ENCODE peak calls at places on chromosomes 1 and 21, in nine cellular contexts. Z is testis, R is GM23248, D is thoracic aorta, Y is OCI-LY7, E is hepatocyte, L is fibroblast of lung, B is mesenchymal stem cell, P is endothelial cell of umbilical vein. J is an unnamed sample.
A peak's percentile ranks its signal among the peaks of the same experiment; 100 is the strongest.

GRCh38 chr1:62782197-62782886 is 1.6 kb upstream of the ATG4C start:
- DNase-seq in Z (no peak), R (peak; percentile 81), D (no peak), Y (no peak), E (no peak), L (peak; percentile 27), B (peak; percentile 67), P (no peak), J (no peak)

GRCh38 chr21:45317401-45318145 is 29.9 kb upstream of the POFUT2 start:
- DNase-seq in Z (no peak), R (peak; percentile 87), D (no peak), Y (no peak), E (no peak), L (peak; percentile 89), B (peak; percentile 94), P (peak; percentile 93), J (peak; percentile 38)

GRCh38 chr1:26915204-26915842 is 1.5 kb upstream of the NR0B2 start:
- DNase-seq in Z (no peak), R (peak; percentile 38), D (no peak), Y (no peak), E (no peak), L (no peak), B (no peak), P (no peak), J (no peak)

GRCh38 chr1:90568436-90568835 is 148.7 kb downstream of the BARHL2 start:
- DNase-seq in Z (no peak), R (no peak), D (no peak), Y (no peak), E (no peak), L (no peak), B (no peak), P (no peak), J (no peak)

GRCh38 chr1:158179301-158180041 is 1.2 kb upstream of the CD1D start:
- DNase-seq in Z (no peak), R (no peak), D (no peak), Y (peak; percentile 88), E (no peak), L (no peak), B (peak; percentile 19), P (no peak), J (no peak)

GRCh38 chr1:173554541-173555250 is 48.2 kb downstream of the SLC9C2 start:
- DNase-seq in Z (no peak), R (no peak), D (no peak), Y (no peak), E (no peak), L (no peak), B (no peak), P (peak; percentile 32), J (no peak)

GRCh38 chr21:36532769-36533467 is 53.0 kb upstream of the CLDN14 start:
- DNase-seq in Z (no peak), R (no peak), D (no peak), Y (no peak), E (no peak), L (peak; percentile 33), B (no peak), P (no peak), J (no peak)

GRCh38 chr21:38768385-38769071 is 37.2 kb upstream of the ETS2 start:
- DNase-seq in Z (no peak), R (peak; percentile 87), D (peak; percentile 37), Y (peak; percentile 19), E (peak; percentile 68), L (peak; percentile 96), B (peak; percentile 99), P (no peak), J (no peak)

GRCh38 chr1:219041141-219041540 is 132.5 kb upstream of the LYPLAL1 start:
- DNase-seq in Z (no peak), R (peak; percentile 17), D (no peak), Y (no peak), E (no peak), L (peak; percentile 75), B (peak; percentile 48), P (no peak), J (no peak)

GRCh38 chr1:167555971-167556714 is 2.6 kb upstream of the CREG1 start:
- DNase-seq in Z (peak; percentile 92), R (peak; percentile 72), D (peak; percentile 65), Y (peak; percentile 86), E (peak; percentile 83), L (peak; percentile 51), B (peak; percentile 74), P (peak; percentile 77), J (peak; percentile 92)

GRCh38 chr21:38760017-38760761 is 45.5 kb upstream of the ETS2 start:
- DNase-seq in Z (no peak), R (peak; percentile 38), D (no peak), Y (no peak), E (no peak), L (peak; percentile 77), B (peak; percentile 68), P (no peak), J (no peak)

GRCh38 chr1:225875044-225875822 is 6.9 kb downstream of the TMEM63A start:
- DNase-seq in Z (no peak), R (no peak), D (no peak), Y (no peak), E (peak; percentile 83), L (no peak), B (no peak), P (no peak), J (peak; percentile 73)
- H3K36me3 ChIP-seq in Z (no peaks in the 10 kb centered on the region), R (peaks cover 2% of the 10 kb centered on the region), D (peaks cover 39% of the 10 kb centered on the region), Y (peaks cover 40% of the 10 kb centered on the region), E (no peaks in the 10 kb centered on the region), L (peaks cover 16% of the 10 kb centered on the region), B (peaks cover 32% of the 10 kb centered on the region), P (peaks cover 5% of the 10 kb centered on the region), J (no peaks in the 10 kb centered on the region)

GRCh38 chr1:51289676-51290488 is 40.5 kb downstream of the TTC39A start:
- DNase-seq in Z (no peak), R (no peak), D (no peak), Y (no peak), E (no peak), L (no peak), B (no peak), P (no peak), J (no peak)

GRCh38 chr1:51287966-51288365 is 42.4 kb downstream of the TTC39A start:
- DNase-seq in Z (peak; percentile 66), R (no peak), D (no peak), Y (no peak), E (no peak), L (no peak), B (no peak), P (no peak), J (no peak)

GRCh38 chr1:51288578-51288977 is 41.8 kb downstream of the TTC39A start:
- DNase-seq in Z (no peak), R (no peak), D (no peak), Y (no peak), E (no peak), L (no peak), B (no peak), P (no peak), J (no peak)

GRCh38 chr1:51293898-51294515 is 36.4 kb downstream of the TTC39A start:
- DNase-seq in Z (no peak), R (no peak), D (no peak), Y (no peak), E (no peak), L (no peak), B (no peak), P (no peak), J (no peak)

DNA sequence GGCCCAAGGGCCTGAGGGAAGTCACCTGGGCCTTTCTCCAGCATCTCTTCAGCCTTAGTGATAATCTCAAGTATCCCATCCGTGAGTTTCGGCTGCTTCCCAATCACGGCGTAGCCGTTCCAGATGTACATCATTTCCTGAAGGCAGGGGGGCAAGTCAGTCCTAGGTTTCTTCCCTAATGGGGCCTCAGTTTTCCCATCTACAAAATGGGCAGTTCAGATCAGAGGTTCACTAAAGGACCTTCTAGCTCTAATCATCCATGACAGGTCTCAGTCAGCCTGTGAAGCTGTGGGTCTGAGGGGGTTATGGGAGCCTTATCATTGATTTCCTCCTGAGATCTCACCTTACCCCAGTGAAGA is 39.9 kb downstream of the TTC39A start:
- DNase-seq in Z (no peak), R (no peak), D (no peak), Y (no peak), E (no peak), L (no peak), B (no peak), P (no peak), J (no peak)
- H3K36me3 ChIP-seq in Z (no peaks in the 10 kb centered on the region), R (no peaks in the 10 kb centered on the region), D (no peaks in the 10 kb centered on the region), Y (no peaks in the 10 kb centered on the region), E (no peaks in the 10 kb centered on the region), L (no peaks in the 10 kb centered on the region), B (peaks cover 17% of the 10 kb centered on the region), P (no peaks in the 10 kb centered on the region), J (no peaks in the 10 kb centered on the region)

DNA sequence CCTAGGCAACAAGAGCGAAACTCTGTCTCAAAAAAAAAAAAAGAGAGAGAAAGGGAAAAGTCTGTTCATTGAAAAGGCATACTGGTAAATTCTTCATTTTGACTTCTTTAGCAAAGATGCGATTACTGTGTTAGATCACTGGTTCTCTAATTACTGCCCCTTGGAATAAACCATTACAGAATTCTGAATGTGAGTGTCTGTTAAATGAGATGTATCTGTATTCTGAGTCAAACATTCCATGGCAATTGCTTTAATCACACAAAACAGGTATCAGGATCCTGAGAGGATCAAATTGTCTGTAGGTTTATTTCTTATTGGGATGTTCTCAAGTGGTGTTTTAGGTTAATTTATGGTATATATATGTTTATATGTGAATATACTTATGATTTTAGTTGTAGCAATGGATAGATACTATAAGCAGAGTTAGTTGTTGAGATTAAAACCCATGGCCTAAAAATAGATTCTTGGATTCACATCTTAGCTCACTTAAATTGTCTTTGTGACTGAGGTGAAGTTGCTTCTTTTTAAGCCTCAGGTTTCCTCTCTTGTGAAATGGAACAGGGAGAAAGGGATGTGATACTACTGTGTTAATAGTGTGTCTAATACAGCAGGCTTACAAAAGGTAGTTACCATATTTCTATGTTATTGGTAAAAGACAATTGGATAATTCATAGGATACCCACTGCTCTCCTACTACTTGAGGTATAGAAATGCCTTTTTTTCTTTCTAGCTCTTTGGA is 16.2 kb downstream of the SRRM1 start:
- DNase-seq in Z (no peak), R (no peak), D (no peak), Y (no peak), E (no peak), L (no peak), B (no peak), P (no peak), J (no peak)
- H3K36me3 ChIP-seq in Z (no peaks in the 10 kb centered on the region), R (peaks cover 70% of the 10 kb centered on the region), D (peaks cover 78% of the 10 kb centered on the region), Y (peaks cover 99% of the 10 kb centered on the region), E (peaks cover 9% of the 10 kb centered on the region), L (peaks cover 29% of the 10 kb centered on the region), B (peaks cover 23% of the 10 kb centered on the region), P (peaks cover 27% of the 10 kb centered on the region), J (peaks cover 12% of the 10 kb centered on the region)

GRCh38 chr1:208040714-208041393 is 129.9 kb upstream of the CD34 start:
- DNase-seq in Z (no peak), R (no peak), D (no peak), Y (no peak), E (no peak), L (no peak), B (no peak), P (no peak), J (no peak)
- H3K36me3 ChIP-seq in Z (no peaks in the 10 kb centered on the region), R (no peaks in the 10 kb centered on the region), D (peaks cover 74% of the 10 kb centered on the region), Y (no peaks in the 10 kb centered on the region), E (no peaks in the 10 kb centered on the region), L (no peaks in the 10 kb centered on the region), B (peaks cover 28% of the 10 kb centered on the region), P (peaks cover 55% of the 10 kb centered on the region), J (no peaks in the 10 kb centered on the region)

DNA sequence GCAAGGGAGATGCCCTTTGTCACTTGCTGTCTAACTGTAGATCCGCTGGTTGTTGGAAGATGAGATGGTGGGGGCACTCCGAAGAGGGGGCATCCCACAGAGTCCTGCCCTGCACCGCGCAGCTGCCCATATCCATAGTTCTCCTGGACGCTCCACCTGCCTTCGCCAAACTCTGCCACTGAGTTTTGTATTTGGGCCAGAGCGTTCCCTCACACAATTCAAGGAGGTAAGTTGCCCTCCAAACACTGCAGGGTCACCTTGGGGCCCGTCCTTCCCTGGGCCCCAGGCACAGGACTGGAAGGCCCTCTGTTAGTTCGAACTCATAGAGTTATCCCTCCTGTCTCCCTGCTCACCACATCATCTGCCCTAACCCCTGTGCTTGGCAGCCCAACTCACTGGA is 22.1 kb downstream of the HYI start:
- DNase-seq in Z (no peak), R (no peak), D (no peak), Y (no peak), E (no peak), L (no peak), B (no peak), P (no peak), J (peak; percentile 25)
- H3K36me3 ChIP-seq in Z (no peaks in the 10 kb centered on the region), R (peaks cover 32% of the 10 kb centered on the region), D (peaks cover 70% of the 10 kb centered on the region), Y (peaks cover 69% of the 10 kb centered on the region), E (no peaks in the 10 kb centered on the region), L (peaks cover 47% of the 10 kb centered on the region), B (peaks cover 83% of the 10 kb centered on the region), P (peaks cover 5% of the 10 kb centered on the region), J (peaks cover 16% of the 10 kb centered on the region)

J was measured in breast epithelium.